ENCODE peak calls at places on chromosomes 16 and 17, in ten cellular contexts. U, N, H, S, X, Q, D, W, E and T are unnamed samples.

GRCh38 chr17:43556292-43556691 is 10.2 kb upstream of the ETV4 start:
- DNase-seq in U (peak), N (peak), H (peak), S (peak), X (no peak), Q (peak), D (no peak), W (no peak), E (no peak), T (peak)

GRCh38 chr17:28763804-28764266 is 20.0 kb downstream of the TRAF4 start:
- DNase-seq in U (no peak), N (peak), H (peak), S (peak), X (peak), Q (peak), D (peak), W (peak), E (no peak), T (no peak)

GRCh38 chr16:14628806-14629611 is 1.1 kb downstream of the PARN start:
- DNase-seq in U (no peak), N (peak), H (no peak), S (no peak), X (peak), Q (no peak), D (no peak), W (peak), E (no peak), T (no peak)

GRCh38 chr16:67445913-67446907 is 15.3 kb downstream of the HSD11B2 start:
- DNase-seq in U (peak), N (no peak), H (peak), S (no peak), X (no peak), Q (no peak), D (no peak), W (no peak), E (no peak), T (no peak)

GRCh38 chr17:82477934-82478333 is 19.4 kb downstream of the NARF start:
- DNase-seq in U (no peak), N (no peak), H (no peak), S (no peak), X (no peak), Q (no peak), D (no peak), W (no peak), E (no peak), T (no peak)

GRCh38 chr17:64185101-64185500 is 55.2 kb upstream of the ERN1 start:
- DNase-seq in U (no peak), N (no peak), H (no peak), S (no peak), X (no peak), Q (no peak), D (no peak), W (no peak), E (no peak), T (no peak)

GRCh38 chr17:38926290-38927070 is 1.1 kb downstream of the LASP1NB start:
- DNase-seq in U (no peak), N (no peak), H (no peak), S (no peak), X (no peak), Q (no peak), D (no peak), W (no peak), E (peak), T (no peak)

GRCh38 chr16:11251525-11252481 is 4.2 kb downstream of the SOCS1 start:
- DNase-seq in U (no peak), N (peak), H (peak), S (no peak), X (no peak), Q (no peak), D (no peak), W (peak), E (no peak), T (no peak)

GRCh38 chr17:29178750-29179231 is 1.4 kb downstream of the MYO18A start:
- DNase-seq in U (peak), N (no peak), H (no peak), S (no peak), X (no peak), Q (peak), D (no peak), W (no peak), E (no peak), T (peak)

GRCh38 chr16:60648260-60648659 is 1388.0 kb downstream of the CDH8 start:
- DNase-seq in U (no peak), N (no peak), H (no peak), S (no peak), X (no peak), Q (no peak), D (no peak), W (no peak), E (no peak), T (no peak)

GRCh38 chr17:5584383-5584951 is at the start of gene NLRP1:
- DNase-seq in U (peak), N (peak), H (peak), S (peak), X (peak), Q (peak), D (peak), W (peak), E (no peak), T (peak)

GRCh38 chr17:44075598-44076293 is 5.2 kb downstream of the G6PC3 start:
- DNase-seq in U (no peak), N (no peak), H (no peak), S (no peak), X (no peak), Q (no peak), D (no peak), W (no peak), E (no peak), T (no peak)

GRCh38 chr17:9648521-9649110 is 3.3 kb downstream of the USP43 start:
- DNase-seq in U (no peak), N (no peak), H (no peak), S (peak), X (no peak), Q (no peak), D (peak), W (no peak), E (no peak), T (no peak)

GRCh38 chr17:9020096-9020823 is 1.1 kb upstream of the NTN1 start:
- DNase-seq in U (no peak), N (no peak), H (no peak), S (no peak), X (no peak), Q (no peak), D (no peak), W (no peak), E (no peak), T (no peak)

GRCh38 chr16:1102921-1103648 is 7.0 kb upstream of the C1QTNF8 start:
- DNase-seq in U (peak), N (peak), H (no peak), S (peak), X (peak), Q (peak), D (no peak), W (peak), E (no peak), T (no peak)

GRCh38 chr16:88536971-88537751 is 33.0 kb upstream of the ZC3H18 start:
- DNase-seq in U (no peak), N (no peak), H (no peak), S (no peak), X (no peak), Q (no peak), D (no peak), W (no peak), E (no peak), T (no peak)

GRCh38 chr17:73393381-73393780 is 81.6 kb upstream of the CDC42EP4 start:
- DNase-seq in U (no peak), N (no peak), H (no peak), S (no peak), X (no peak), Q (no peak), D (no peak), W (no peak), E (no peak), T (no peak)

GRCh38 chr16:71356051-71356740 is 2.3 kb upstream of the CALB2 start:
- DNase-seq in U (no peak), N (no peak), H (no peak), S (no peak), X (no peak), Q (no peak), D (no peak), W (no peak), E (no peak), T (peak)

GRCh38 chr17:48006936-48007703 is 30.5 kb downstream of the COPZ2 start:
- DNase-seq in U (no peak), N (no peak), H (no peak), S (no peak), X (no peak), Q (no peak), D (no peak), W (no peak), E (no peak), T (no peak)

GRCh38 chr16:76970087-76970744 is 220.8 kb upstream of the MON1B start:
- DNase-seq in U (no peak), N (peak), H (peak), S (no peak), X (no peak), Q (no peak), D (no peak), W (no peak), E (no peak), T (no peak)

GRCh38 chr16:3999890-4000325 is 116.3 kb downstream of the ADCY9 start:
- DNase-seq in U (no peak), N (peak), H (peak), S (no peak), X (no peak), Q (no peak), D (no peak), W (no peak), E (no peak), T (no peak)

GRCh38 chr17:1793447-1793806 is 31.6 kb downstream of the SERPINF1 start:
- DNase-seq in U (no peak), N (peak), H (no peak), S (no peak), X (no peak), Q (no peak), D (no peak), W (no peak), E (no peak), T (no peak)

GRCh38 chr17:29760279-29760721 is 137.6 kb upstream of the CORO6 start:
- DNase-seq in U (no peak), N (peak), H (peak), S (peak), X (no peak), Q (peak), D (no peak), W (peak), E (no peak), T (no peak)

GRCh38 chr17:69423450-69423849 is 9.0 kb downstream of the MAP2K6 start:
- DNase-seq in U (no peak), N (peak), H (no peak), S (no peak), X (no peak), Q (no peak), D (no peak), W (no peak), E (no peak), T (no peak)

GRCh38 chr17:59752922-59753321 is 45.5 kb downstream of the VMP1 start:
- DNase-seq in U (no peak), N (no peak), H (no peak), S (no peak), X (no peak), Q (no peak), D (no peak), W (no peak), E (no peak), T (no peak)

GRCh38 chr16:2159052-2159838 is 3.7 kb downstream of the TRAF7 start:
- DNase-seq in U (peak), N (peak), H (peak), S (no peak), X (no peak), Q (peak), D (no peak), W (no peak), E (no peak), T (no peak)

GRCh38 chr17:51351890-51352289 is 91.5 kb downstream of the UTP18 start:
- DNase-seq in U (no peak), N (no peak), H (peak), S (no peak), X (no peak), Q (peak), D (no peak), W (no peak), E (no peak), T (no peak)

GRCh38 chr17:73387746-73388577 is 76.2 kb upstream of the CDC42EP4 start:
- DNase-seq in U (no peak), N (peak), H (no peak), S (peak), X (no peak), Q (peak), D (no peak), W (no peak), E (no peak), T (no peak)

GRCh38 chr17:53101706-53102105 is 721.0 kb upstream of the KIF2B start:
- DNase-seq in U (no peak), N (no peak), H (no peak), S (no peak), X (no peak), Q (no peak), D (no peak), W (no peak), E (no peak), T (no peak)